ENCODE peak calls at places on chromosomes 7 and 10, in six cellular contexts. Q is OCI-LY7, H is HL-60, X is nephron progenitor cell, M is PC-9, S is cardiac fibroblast. E is an unnamed sample.

GRCh38 chr7:83697814-83698530 is 49.0 kb upstream of the SEMA3E start:
- DNase-seq in H (no peak), S (no peak), X (no peak), Q (no peak), M (no peak), E (no peak)

GRCh38 chr10:132532784-132533560 is 4.6 kb upstream of the INPP5A start:
- DNase-seq in H (no peak), Q (no peak), M (peak; percentile 79), S (peak; percentile 29), X (peak; percentile 1), E (peak; percentile 84)

GRCh38 chr7:68547794-68548193 is 1050.5 kb upstream of the AUTS2 start:
- DNase-seq in X (no peak), M (no peak), S (no peak), H (no peak), Q (no peak), E (no peak)

GRCh38 chr7:966291-967069 is 8.9 kb downstream of the COX19 start:
- DNase-seq in X (no peak), H (no peak), S (no peak), M (no peak), Q (no peak), E (no peak)

GRCh38 chr7:121832347-121832746 is 40.6 kb upstream of the PTPRZ1 start:
- DNase-seq in S (no peak), Q (no peak), M (no peak), H (no peak), X (no peak), E (peak; percentile 21)

GRCh38 chr7:138864667-138865066 is 66.7 kb upstream of the ATP6V0A4 start:
- DNase-seq in M (peak; percentile 61), X (no peak), S (peak; percentile 83), H (peak; percentile 88), Q (no peak), E (peak; percentile 95)

GRCh38 chr7:141685285-141686035 is 16.5 kb downstream of the DENND11 start:
- DNase-seq in Q (no peak), S (no peak), M (no peak), X (no peak), H (no peak), E (no peak)

GRCh38 chr7:38950309-38950708 is 27.4 kb upstream of the POU6F2 start:
- DNase-seq in H (no peak), X (no peak), S (no peak), Q (no peak), M (no peak), E (peak; percentile 33)

GRCh38 chr10:33476757-33477273 is 142.3 kb upstream of the NRP1 start:
- DNase-seq in Q (no peak), S (no peak), H (no peak), M (no peak), X (no peak), E (no peak)

GRCh38 chr7:151078233-151079040 is 2.2 kb downstream of the FASTK start:
- DNase-seq in S (peak; percentile 57), M (no peak), H (no peak), X (no peak), Q (no peak), E (no peak)

GRCh38 chr10:27223964-27224363 is 16.6 kb downstream of the ACBD5 start:
- DNase-seq in Q (peak; percentile 64), H (no peak), S (peak; percentile 61), X (peak; percentile 17), M (peak; percentile 15), E (peak; percentile 61)

GRCh38 chr7:77425151-77426051 is 9.3 kb upstream of the GSAP start:
- DNase-seq in S (peak; percentile 50), M (peak; percentile 8), X (no peak), H (no peak), Q (no peak), E (peak; percentile 73)

GRCh38 chr7:84674236-84674913 is 479.8 kb upstream of the SEMA3A start:
- DNase-seq in M (no peak), X (no peak), H (no peak), S (peak; percentile 25), Q (no peak), E (peak; percentile 83)

GRCh38 chr10:75191821-75192568 is 18.6 kb upstream of the VDAC2 start:
- DNase-seq in X (no peak), Q (no peak), S (peak; percentile 94), H (no peak), M (peak; percentile 79), E (peak; percentile 94)

GRCh38 chr7:117669818-117670217 is 190.0 kb downstream of the CFTR start:
- DNase-seq in X (no peak), M (no peak), S (no peak), Q (no peak), H (no peak), E (no peak)

GRCh38 chr7:83178066-83178465 is 15.4 kb upstream of the PCLO start:
- DNase-seq in X (no peak), M (no peak), Q (no peak), H (no peak), S (no peak), E (peak; percentile 8)

GRCh38 chr7:335358-336148 is 45.6 kb downstream of the FOXL3 start:
- DNase-seq in M (no peak), S (no peak), Q (no peak), H (no peak), X (no peak), E (no peak)

GRCh38 chr7:99408347-99409191 is at the start of the genes BUD31 and PDAP1:
- DNase-seq in H (peak; percentile 93), Q (peak; percentile 95), M (peak; percentile 95), X (peak; percentile 89), S (peak; percentile 97), E (peak; percentile 94)
- TF ChIP-seq CTCF in H (no peak), Q (no peak), M (no peak), X (no peak), S (no peak), E (no peak)

GRCh38 chr7:29556405-29557195 is 7.0 kb upstream of the PRR15 start:
- DNase-seq in S (no peak), X (no peak), H (no peak), M (no peak), Q (no peak), E (no peak)
- TF ChIP-seq CTCF in S (no peak), X (no peak), H (no peak), M (no peak), Q (peak; percentile 61), E (peak; percentile 13)

DNA sequence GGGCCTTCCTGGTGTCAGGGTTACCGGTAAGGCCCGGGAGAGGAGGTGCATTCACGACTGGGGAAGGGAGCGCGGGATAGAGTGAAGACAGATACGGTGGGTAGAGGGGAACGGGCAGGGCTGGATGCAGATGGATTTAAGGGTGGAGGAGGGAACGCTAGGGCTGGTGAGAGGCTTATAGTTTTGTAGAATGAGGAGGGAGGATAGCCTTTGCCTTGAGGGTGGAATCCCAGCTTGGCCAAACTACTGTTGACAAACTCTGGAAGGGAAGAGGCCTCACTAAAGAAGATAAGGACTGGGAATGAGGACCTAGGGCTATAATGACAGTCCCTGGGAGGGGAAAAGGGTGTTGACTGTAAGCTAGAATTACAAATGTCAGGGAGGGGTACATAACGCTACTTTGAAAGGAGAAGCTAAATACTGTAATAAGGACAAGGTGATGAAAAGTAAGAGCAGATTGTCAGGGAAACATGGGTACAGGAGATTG is 662 bp downstream of the BTRC start:
- DNase-seq in M (no peak), H (no peak), Q (no peak), S (peak; percentile 50), X (no peak), E (no peak)
- TF ChIP-seq CTCF in M (no peak), H (no peak), Q (no peak), S (no peak), X (no peak), E (no peak)

GRCh38 chr7:44263342-44264082 is 61.9 kb downstream of the CAMK2B start:
- DNase-seq in M (no peak), H (no peak), Q (no peak), X (no peak), S (no peak), E (no peak)

GRCh38 chr7:44259547-44260457 is 59.0 kb downstream of the YKT6 start:
- DNase-seq in Q (no peak), M (no peak), S (peak; percentile 99), X (no peak), H (no peak), E (peak; percentile 83)

GRCh38 chr7:44258865-44259546 is 58.2 kb downstream of the YKT6 start:
- DNase-seq in Q (no peak), X (no peak), M (no peak), S (no peak), H (no peak), E (no peak)

GRCh38 chr7:44262031-44262430 is 61.3 kb downstream of the YKT6 start:
- DNase-seq in S (no peak), H (no peak), X (no peak), M (no peak), Q (no peak), E (peak; percentile 61)

GRCh38 chr7:44261239-44261638 is 60.5 kb downstream of the YKT6 start:
- DNase-seq in M (no peak), Q (peak; percentile 14), S (no peak), X (no peak), H (no peak), E (no peak)
- TF ChIP-seq CTCF in M (no peak), Q (peak; percentile 29), S (no peak), X (no peak), H (no peak), E (no peak)

DNA sequence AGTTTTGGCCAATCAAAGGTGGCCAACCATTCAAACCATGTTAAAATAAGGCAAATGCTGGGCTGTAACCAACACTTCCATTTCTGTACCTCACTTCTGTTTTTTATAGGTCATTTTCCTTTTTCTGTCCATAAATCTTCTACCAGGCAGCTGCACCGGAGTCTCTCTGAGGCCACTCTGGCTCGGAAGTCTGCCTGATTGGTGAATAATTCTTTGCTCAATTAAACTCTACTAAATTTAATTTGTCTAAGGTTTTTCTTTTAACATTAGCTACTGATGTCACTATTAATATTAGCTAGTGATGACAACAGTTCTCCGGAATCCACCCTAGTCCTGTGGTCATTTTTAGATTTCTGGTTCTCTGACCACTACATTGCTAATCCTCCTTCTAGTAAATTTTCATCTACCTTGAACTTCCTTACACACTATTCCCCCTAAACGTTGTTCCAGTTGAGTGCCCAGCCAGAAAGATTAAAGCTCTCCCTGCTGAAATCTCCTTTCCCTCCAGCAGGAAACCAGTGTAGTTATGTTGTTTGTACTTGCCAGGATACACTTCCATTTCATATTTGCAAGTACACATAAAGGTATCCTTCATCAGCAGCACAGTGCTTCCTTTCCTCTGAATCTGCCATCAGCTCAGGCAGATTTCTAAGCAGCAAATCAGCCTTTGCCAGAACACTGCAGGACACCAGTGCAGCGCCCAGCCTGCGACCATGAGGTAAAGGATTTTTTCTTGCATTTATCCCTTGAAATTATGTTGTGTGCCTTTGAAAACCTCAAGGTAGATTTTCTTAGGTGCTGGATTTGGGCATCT is 18.5 kb upstream of the IFIT2 start:
- DNase-seq in H (no peak), S (peak; percentile 34), Q (no peak), X (peak; percentile 7), M (no peak), E (no peak)
- TF ChIP-seq CTCF in H (no peak), S (no peak), Q (no peak), X (no peak), M (no peak), E (no peak)

DNA sequence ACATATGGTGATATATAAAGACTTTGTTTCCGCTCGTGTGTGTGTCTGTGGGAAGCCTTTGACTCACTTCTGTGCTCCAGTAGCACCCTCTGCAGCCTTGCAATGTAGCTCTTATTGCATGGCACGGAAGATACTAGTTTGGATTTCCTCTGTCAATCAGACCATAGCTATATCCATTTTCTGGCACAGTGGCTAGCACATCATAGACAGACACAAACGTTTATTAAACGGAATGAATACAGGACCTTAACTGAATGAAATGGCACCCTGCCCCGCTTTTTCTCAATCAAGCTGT is 124.0 kb upstream of the PTPN20 start:
- DNase-seq in X (peak; percentile 3), S (peak; percentile 55), H (peak; percentile 4), M (peak; percentile 34), Q (peak; percentile 19), E (peak; percentile 67)
- TF ChIP-seq CTCF in X (no peak), S (no peak), H (no peak), M (no peak), Q (no peak), E (peak; percentile 39)